ENCODE peak calls at places on chromosomes 11 and 22, in four cellular contexts. U, C, L and P are unnamed samples.
A peak's percentile ranks its signal among the peaks of the same experiment; 100 is the strongest.

GRCh38 chr11:78062671-78063070 is 990 bp upstream of the THRSP start:
- DNase-seq in U (no peak), C (no peak), L (no peak), P (no peak)

GRCh38 chr22:41334951-41335635 is 33.8 kb downstream of the ZC3H7B start:
- DNase-seq in U (no peak), C (no peak), L (no peak), P (no peak)

GRCh38 chr11:40280161-40281054 is 1179.0 kb downstream of the LRRC4C start:
- DNase-seq in U (no peak), C (no peak), L (no peak), P (no peak)

GRCh38 chr11:94546886-94547285 is 3.2 kb downstream of the FUT4 start:
- DNase-seq in U (no peak), C (no peak), L (no peak), P (no peak)

GRCh38 chr11:17256512-17256911 is 20.0 kb upstream of the NUCB2 start:
- DNase-seq in U (no peak), C (no peak), L (no peak), P (no peak)

GRCh38 chr11:133153031-133153430 is 379.3 kb downstream of the OPCML start:
- DNase-seq in U (no peak), C (no peak), L (no peak), P (no peak)

GRCh38 chr22:28112548-28113043 is 193.5 kb upstream of the PITPNB start:
- DNase-seq in U (no peak), C (no peak), L (no peak), P (no peak)

GRCh38 chr11:3109921-3110706 is 52.9 kb upstream of the CARS1 start:
- DNase-seq in U (peak; percentile 71), C (no peak), L (peak; percentile 75), P (peak; percentile 50)

GRCh38 chr11:33067294-33067693 is 27.9 kb downstream of the TCP11L1 start:
- DNase-seq in U (no peak), C (peak; percentile 49), L (no peak), P (no peak)

GRCh38 chr11:76793834-76794291 is 10.7 kb downstream of the TSKU start:
- DNase-seq in U (no peak), C (peak; percentile 88), L (peak; percentile 8), P (no peak)

GRCh38 chr11:31419138-31419537 is 49.5 kb downstream of the DNAJC24 start:
- DNase-seq in U (no peak), C (no peak), L (no peak), P (no peak)

GRCh38 chr11:122038543-122038942 is 77.5 kb downstream of the BLID start:
- DNase-seq in U (no peak), C (no peak), L (no peak), P (no peak)

GRCh38 chr11:86274503-86274902 is 27.5 kb upstream of the HIKESHI start:
- DNase-seq in U (no peak), C (no peak), L (no peak), P (no peak)

GRCh38 chr11:30863177-30863576 is 277.0 kb upstream of the MPPED2 start:
- DNase-seq in U (no peak), C (no peak), L (no peak), P (no peak)

GRCh38 chr11:290621-291231 is 1.8 kb downstream of the PGGHG start:
- DNase-seq in U (peak; percentile 44), C (no peak), L (no peak), P (peak; percentile 32)

GRCh38 chr11:35662061-35662648 is 420 bp upstream of the TRIM44 start:
- DNase-seq in U (no peak), C (peak; percentile 93), L (peak; percentile 33), P (no peak)

GRCh38 chr11:17076517-17077239 is 789 bp downstream of the RPS13 start:
- DNase-seq in U (no peak), C (no peak), L (no peak), P (no peak)

GRCh38 chr11:110527146-110527545 is 97.4 kb downstream of the FDX1 start:
- DNase-seq in U (no peak), C (no peak), L (no peak), P (no peak)

GRCh38 chr11:12278766-12279671 is 98.4 kb upstream of the PARVA start:
- DNase-seq in U (no peak), C (no peak), L (no peak), P (no peak)

GRCh38 chr11:31412946-31413345 is 43.3 kb downstream of the DNAJC24 start:
- DNase-seq in U (no peak), C (no peak), L (no peak), P (no peak)

DNA sequence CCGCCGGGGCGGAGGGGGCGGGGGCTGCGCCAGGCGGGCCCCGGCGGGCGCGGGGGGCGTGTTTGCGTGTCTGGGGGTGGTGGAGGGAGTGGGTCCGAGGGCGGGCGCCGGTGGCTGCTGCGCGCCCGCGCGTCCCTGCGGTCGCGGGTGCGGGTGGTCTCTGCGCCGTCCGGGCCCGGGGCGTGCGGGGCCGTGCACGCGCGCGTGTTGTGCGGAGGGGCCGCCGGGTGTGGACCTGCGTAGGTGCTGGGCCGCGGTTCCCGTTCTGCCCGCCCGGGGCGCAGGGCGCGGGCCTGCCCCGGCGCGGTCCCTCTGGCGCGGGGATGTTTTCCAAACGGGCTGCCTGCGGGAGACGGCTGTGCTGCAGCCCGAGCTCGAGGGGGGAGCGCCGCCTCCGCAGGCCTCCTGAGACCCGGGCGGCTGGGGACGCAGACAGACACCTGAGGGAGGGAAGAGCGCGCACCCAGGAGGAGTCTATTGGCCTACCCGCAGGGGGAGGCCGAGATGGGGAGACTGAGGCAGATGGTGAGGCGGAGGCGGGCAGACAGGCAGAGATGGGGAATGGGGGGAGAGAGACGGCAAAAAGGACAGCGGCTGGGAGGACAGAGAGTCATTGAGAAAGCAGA is 442 bp downstream of the PELI3 start:
- DNase-seq in U (no peak), C (peak; percentile 84), L (peak; percentile 55), P (no peak)
- TF ChIP-seq CTCF in U (peak; percentile 42), C (no peak), L (no peak), P (peak; percentile 53)

DNA sequence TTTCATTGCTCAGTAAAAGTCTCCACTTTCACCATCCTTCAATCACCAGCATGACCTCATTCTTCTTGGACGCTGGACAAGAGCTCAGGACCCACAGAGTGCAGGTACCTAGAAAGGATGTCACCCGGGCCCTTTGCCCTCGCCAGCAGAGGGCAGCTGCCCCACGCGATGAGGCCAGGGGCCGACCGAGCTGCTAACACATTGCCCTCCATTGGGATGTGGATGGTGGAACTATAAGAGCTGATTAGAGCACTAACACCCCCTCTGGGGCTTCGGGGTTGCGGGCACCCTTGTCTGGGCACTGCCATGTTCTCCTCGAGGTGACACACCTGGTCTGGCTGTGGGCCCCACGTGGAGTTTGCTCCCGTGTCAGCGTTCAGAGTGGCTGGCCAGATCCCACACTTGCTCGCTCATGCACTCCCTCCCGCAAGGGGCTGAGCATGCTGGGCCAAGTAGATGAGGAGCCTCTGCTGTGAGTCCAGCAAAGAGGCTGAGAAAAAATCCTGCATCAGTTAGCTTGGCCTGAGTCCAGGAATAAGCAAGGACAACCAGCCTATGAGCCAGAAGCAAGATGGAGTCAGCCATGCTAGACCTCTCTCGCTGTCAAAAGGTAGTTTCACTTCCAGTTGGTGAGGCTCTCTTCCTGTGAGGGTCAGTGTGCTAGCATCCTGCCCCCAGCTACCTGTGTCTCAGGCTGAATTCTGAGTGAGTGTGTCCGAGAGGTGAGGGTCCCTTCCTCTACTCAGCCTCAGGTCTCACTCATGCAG is 9.8 kb downstream of the KRTAP5-6 start:
- DNase-seq in U (no peak), C (no peak), L (no peak), P (no peak)
- TF ChIP-seq CTCF in U (no peak), C (peak; percentile 8), L (no peak), P (peak; percentile 29)

DNA sequence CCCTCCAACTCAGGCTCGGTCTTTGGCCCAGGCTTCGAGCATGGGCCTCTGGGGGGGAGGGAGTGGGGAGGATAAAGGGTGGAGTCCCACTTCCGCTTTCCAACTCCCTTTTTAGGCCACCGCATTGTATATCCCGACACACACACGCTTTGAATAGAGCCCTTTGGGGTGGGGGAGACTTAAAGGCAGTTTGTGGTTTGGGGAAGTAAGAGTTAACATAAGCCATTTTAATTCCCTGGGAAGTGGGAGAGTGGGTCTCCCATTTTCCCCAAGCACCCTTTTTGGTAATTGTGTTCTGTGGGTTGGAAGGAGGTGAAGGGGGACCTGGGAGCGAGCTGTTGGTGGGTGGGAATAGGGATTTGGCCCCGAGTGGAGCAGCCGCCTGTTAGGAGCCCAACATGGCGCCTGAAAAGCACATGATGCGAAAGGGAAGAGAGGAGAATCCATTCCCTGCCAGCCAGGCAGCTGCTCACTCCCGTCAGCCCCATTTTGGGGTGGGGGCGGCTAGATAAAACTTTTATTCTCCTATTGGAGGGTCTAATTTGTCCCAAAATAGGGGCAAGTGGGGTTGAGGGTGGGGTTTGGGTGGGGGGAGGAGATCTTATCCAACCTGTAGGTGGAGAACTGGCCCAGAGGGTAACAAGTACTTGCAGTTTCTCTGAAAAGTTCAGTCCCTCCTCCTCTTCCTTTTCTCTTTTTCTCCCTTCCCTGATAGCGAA is 983 bp downstream of the PCF11 start:
- DNase-seq in U (peak; percentile 82), C (peak; percentile 94), L (peak; percentile 26), P (peak; percentile 71)
- TF ChIP-seq CTCF in U (no peak), C (no peak), L (no peak), P (no peak)

DNA sequence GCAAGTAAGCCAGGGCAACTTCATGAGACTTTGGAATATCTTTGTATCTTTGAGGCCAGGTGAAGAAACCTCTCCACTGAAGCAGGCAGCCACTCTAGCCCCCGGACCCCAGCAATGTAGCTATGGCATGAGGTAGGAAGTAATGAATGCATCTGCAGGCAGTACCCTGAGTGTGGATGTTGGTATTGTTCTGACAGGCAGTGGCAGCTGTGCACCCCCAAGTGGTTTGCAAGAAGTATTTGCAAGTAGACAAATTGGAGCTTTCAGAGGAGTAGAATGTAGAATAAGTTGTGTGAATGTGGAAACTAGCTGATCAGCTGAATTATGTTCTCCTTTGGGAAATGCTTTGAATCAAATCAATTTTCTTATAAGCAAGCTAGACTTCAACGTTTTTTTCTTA is 194.4 kb upstream of the PGR start:
- DNase-seq in U (no peak), C (no peak), L (no peak), P (no peak)
- TF ChIP-seq CTCF in U (no peak), C (no peak), L (no peak), P (no peak)